ENCODE peak calls at places on chromosomes 2 and 18, in four cellular contexts. X, P, M and D are unnamed samples.

GRCh38 chr2:234029150-234029733 is 21.3 kb upstream of the SPP2 start:
- DNase-seq in P (no peak), X (no peak), M (no peak), D (no peak)

GRCh38 chr2:70988151-70988550 is 6.5 kb downstream of the TEX261 start:
- DNase-seq in X (no peak), P (no peak), M (no peak), D (no peak)

GRCh38 chr2:27407798-27408491 is 1.4 kb downstream of the PPM1G start:
- DNase-seq in P (no peak), X (peak; percentile 70), M (peak; percentile 78), D (peak; percentile 29)

GRCh38 chr2:83369601-83370418 is 1089.3 kb downstream of the SUCLG1 start:
- DNase-seq in M (no peak), P (no peak), X (no peak), D (no peak)

GRCh38 chr18:33583901-33584300 is 5.9 kb downstream of the ASXL3 start:
- DNase-seq in X (no peak), M (no peak), P (no peak), D (no peak)

GRCh38 chr18:67783215-67783946 is 266.9 kb upstream of the DSEL start:
- DNase-seq in P (no peak), M (no peak), X (peak; percentile 94), D (no peak)

GRCh38 chr2:196988599-196988998 is 62.1 kb upstream of the PGAP1 start:
- DNase-seq in M (no peak), P (no peak), X (no peak), D (no peak)

GRCh38 chr18:3205239-3205638 is 14.5 kb downstream of the MYOM1 start:
- DNase-seq in P (no peak), X (no peak), M (no peak), D (no peak)

GRCh38 chr2:105388971-105389381 is 9.9 kb downstream of the FHL2 start:
- DNase-seq in P (peak; percentile 91), M (no peak), X (peak; percentile 93), D (no peak)

GRCh38 chr18:62249478-62250097 is 62.5 kb downstream of the RELCH start:
- DNase-seq in M (peak; percentile 80), X (peak; percentile 83), P (peak; percentile 49), D (peak; percentile 60)

GRCh38 chr2:113273031-113273551 is 5.6 kb downstream of the PAX8 start:
- DNase-seq in M (peak; percentile 44), P (peak; percentile 20), X (peak; percentile 23), D (peak; percentile 23)

GRCh38 chr2:118835739-118836410 is 11.6 kb downstream of the EN1 start:
- DNase-seq in X (no peak), M (no peak), P (no peak), D (peak; percentile 31)

GRCh38 chr2:201774546-201774945 is 6.2 kb downstream of the ALS2 start:
- DNase-seq in M (no peak), P (no peak), X (no peak), D (no peak)

GRCh38 chr18:36786686-36787085 is 42.1 kb downstream of the TPGS2 start:
- DNase-seq in X (peak; percentile 68), M (no peak), P (no peak), D (no peak)

GRCh38 chr2:239825705-239825979 is 199.5 kb downstream of the NDUFA10 start:
- DNase-seq in M (no peak), X (no peak), P (no peak), D (no peak)

GRCh38 chr2:45889620-45890019 is 238.1 kb downstream of the PRKCE start:
- DNase-seq in X (peak; percentile 47), M (no peak), P (no peak), D (no peak)

GRCh38 chr18:78914586-78914935 is 65.1 kb upstream of the SALL3 start:
- DNase-seq in P (no peak), M (no peak), X (no peak), D (no peak)

GRCh38 chr18:32707586-32707985 is 65.2 kb downstream of the KLHL14 start:
- DNase-seq in P (no peak), M (no peak), X (peak; percentile 7), D (no peak)

GRCh38 chr2:142693171-142693950 is 184.1 kb upstream of the KYNU start:
- DNase-seq in P (no peak), X (no peak), M (no peak), D (no peak)

GRCh38 chr2:82848285-82848684 is 1610.8 kb downstream of the SUCLG1 start:
- DNase-seq in X (no peak), P (no peak), M (no peak), D (no peak)

GRCh38 chr2:202072226-202072625 is 829 bp upstream of the KIAA2012 start:
- DNase-seq in M (peak; percentile 23), X (no peak), P (no peak), D (no peak)

GRCh38 chr2:173511357-173511756 is 156.7 kb downstream of the CDCA7 start:
- DNase-seq in M (no peak), X (no peak), P (no peak), D (no peak)

GRCh38 chr2:97983134-97983533 is 12.6 kb downstream of the TMEM131 start:
- DNase-seq in M (no peak), X (no peak), P (no peak), D (no peak)

GRCh38 chr2:106108351-106108750 is 85.8 kb downstream of the UXS1 start:
- DNase-seq in M (peak; percentile 61), X (peak; percentile 21), P (no peak), D (no peak)

GRCh38 chr2:152334701-152335015 is 316 bp upstream of the FMNL2 start:
- DNase-seq in M (no peak), P (no peak), X (no peak), D (no peak)

GRCh38 chr18:31741096-31741735 is 19.5 kb downstream of the SLC25A52 start:
- DNase-seq in X (peak; percentile 54), P (peak; percentile 2), M (peak; percentile 33), D (peak; percentile 28)

DNA sequence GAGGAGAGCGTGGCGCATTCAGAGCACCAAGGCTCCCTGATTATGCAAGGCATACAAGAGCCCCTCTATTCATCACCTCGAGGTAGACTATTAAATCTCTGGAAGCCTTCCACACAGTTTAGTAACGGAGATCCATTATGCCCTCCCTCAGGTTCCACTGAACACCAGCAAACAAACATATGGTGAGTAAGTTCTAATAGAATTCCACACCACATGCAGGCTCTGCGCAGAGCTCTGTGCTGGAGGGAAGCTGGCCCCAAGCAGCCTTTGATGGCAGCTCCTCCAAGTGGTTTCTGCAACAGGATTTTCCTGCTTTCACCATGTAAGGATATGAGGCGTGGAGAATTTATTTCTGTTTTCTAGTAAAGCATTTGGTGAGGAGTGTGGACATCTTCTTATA is 238.6 kb downstream of the C1D start:
- DNase-seq in P (no peak), X (peak; percentile 55), M (no peak), D (no peak)
- TF ChIP-seq CTCF in P (peak; percentile 13), X (peak; percentile 7), M (no peak), D (no peak)

GRCh38 chr2:224379986-224380385 is 21.9 kb downstream of the FAM124B start:
- DNase-seq in X (no peak), M (no peak), P (no peak), D (no peak)

GRCh38 chr2:224381913-224382647 is 19.8 kb downstream of the FAM124B start:
- DNase-seq in M (no peak), X (no peak), P (no peak), D (no peak)

GRCh38 chr2:224382973-224383555 is 18.8 kb downstream of the FAM124B start:
- DNase-seq in P (no peak), X (no peak), M (no peak), D (no peak)

GRCh38 chr2:224379210-224379609 is 22.7 kb downstream of the FAM124B start:
- DNase-seq in X (no peak), M (no peak), P (no peak), D (no peak)

DNA sequence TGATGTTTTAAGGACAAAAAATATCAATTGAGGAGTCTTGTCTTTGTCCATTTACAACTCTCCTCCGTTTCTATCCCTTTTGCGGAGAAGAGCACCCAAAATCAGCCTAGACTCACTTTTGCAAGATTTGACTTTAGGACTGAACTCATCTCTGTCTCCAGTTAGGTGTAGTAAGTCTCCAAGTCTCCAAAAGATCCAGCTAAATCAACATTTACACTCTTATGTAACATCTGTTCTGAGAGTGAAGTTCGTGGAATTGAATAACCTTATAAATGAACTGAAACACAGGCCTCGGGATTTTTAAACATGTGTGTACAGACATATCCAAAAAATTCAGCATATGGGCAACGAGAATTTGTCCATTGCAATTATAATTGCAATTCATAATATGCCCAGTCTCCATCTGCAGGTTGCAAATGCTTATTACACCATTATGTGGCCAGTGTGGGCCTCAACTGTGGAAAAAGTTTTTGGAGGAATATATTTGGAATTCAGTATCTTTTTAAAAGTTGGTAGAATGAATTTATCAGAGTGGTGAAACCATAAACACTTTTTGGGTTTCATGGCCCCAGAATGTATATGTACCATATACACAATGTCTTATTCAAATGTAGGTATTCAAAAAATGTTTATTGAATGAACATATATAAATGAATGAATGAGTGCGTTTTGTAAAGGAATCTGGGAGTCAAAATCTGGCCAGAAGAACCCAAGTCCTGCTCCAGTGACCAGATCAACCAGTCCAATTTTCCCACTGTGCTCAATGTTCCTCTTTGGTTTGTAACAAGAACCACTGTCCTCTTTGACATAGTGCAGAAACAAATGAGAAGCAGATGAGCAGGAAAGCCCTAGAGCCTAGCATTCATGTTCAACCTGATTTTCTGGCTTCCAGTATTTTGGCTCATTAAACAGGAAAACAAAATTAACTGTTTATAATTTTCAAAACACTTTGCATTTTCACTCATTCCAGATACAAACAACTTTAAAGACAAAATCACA is 23.5 kb downstream of the FAM124B start:
- DNase-seq in M (no peak), X (no peak), P (no peak), D (no peak)
- TF ChIP-seq CTCF in M (peak; percentile 14), X (peak; percentile 33), P (no peak), D (peak; percentile 39)

GRCh38 chr2:120283649-120284048 is 31.0 kb downstream of the RALB start:
- DNase-seq in P (peak; percentile 26), M (peak; percentile 11), X (no peak), D (no peak)
- TF ChIP-seq CTCF in P (peak; percentile 75), M (peak; percentile 24), X (peak; percentile 24), D (peak; percentile 52)

GRCh38 chr2:110853516-110853915 is 121.1 kb downstream of the ACOXL start:
- DNase-seq in P (no peak), M (peak; percentile 59), X (peak; percentile 26), D (peak; percentile 43)
- TF ChIP-seq CTCF in P (peak; percentile 62), M (peak; percentile 74), X (peak; percentile 64), D (peak; percentile 62)

GRCh38 chr18:26307161-26307773 is 81.0 kb downstream of the TAF4B start:
- DNase-seq in X (peak; percentile 72), M (peak; percentile 66), P (peak; percentile 15), D (peak; percentile 51)
- TF ChIP-seq CTCF in X (peak; percentile 82), M (peak; percentile 74), P (peak; percentile 76), D (peak; percentile 86)

GRCh38 chr2:219642465-219643083 is 15.1 kb downstream of the SLC4A3 start:
- DNase-seq in M (peak; percentile 99), X (peak; percentile 94), P (peak; percentile 87), D (peak; percentile 94)

GRCh38 chr2:219645631-219646527 is 18.4 kb downstream of the SLC4A3 start:
- DNase-seq in X (peak; percentile 87), M (no peak), P (peak; percentile 27), D (no peak)

GRCh38 chr2:219643788-219644398 is 16.5 kb downstream of the SLC4A3 start:
- DNase-seq in P (no peak), M (no peak), X (peak; percentile 18), D (no peak)

GRCh38 chr2:219643084-219643473 is 15.6 kb downstream of the SLC4A3 start:
- DNase-seq in X (no peak), M (no peak), P (no peak), D (no peak)

GRCh38 chr2:219644801-219645480 is 17.5 kb downstream of the SLC4A3 start:
- DNase-seq in M (peak; percentile 71), P (no peak), X (no peak), D (no peak)
- TF ChIP-seq CTCF in M (no peak), P (no peak), X (no peak), D (no peak)

GRCh38 chr2:57720728-57721627 is 325.6 kb upstream of the VRK2 start:
- DNase-seq in X (peak; percentile 67), M (peak; percentile 67), P (peak; percentile 20), D (peak; percentile 51)
- TF ChIP-seq CTCF in X (peak; percentile 90), M (peak; percentile 85), P (peak; percentile 84), D (peak; percentile 85)

GRCh38 chr2:69489793-69490192 is 52.6 kb upstream of the NFU1 start:
- DNase-seq in X (no peak), P (no peak), M (no peak), D (no peak)
- TF ChIP-seq CTCF in X (no peak), P (no peak), M (no peak), D (no peak)